ENCODE peak calls at places on chromosomes 6 and 20, in five cellular contexts. F is NCI-H1092 treated with DMSO at 0.1 percent for 48 hours; J is cardiac fibroblast; H is neuronal stem cell; N is activated CD8-positive, alpha-beta memory T cell treated with anti-CD3 and anti-CD28 coated beads, Interleukin-2, amount 10 ng/mL, durations not matched to agents 7 days and 5 days. T is an unnamed sample.
A peak's percentile ranks its signal among the peaks of the same experiment; 100 is the strongest.

GRCh38 chr6:42988486-42989020 is 4.2 kb downstream of the PPP2R5D start:
- DNase-seq in F (no peak), N (no peak), J (peak; percentile 63), H (no peak), T (no peak)

GRCh38 chr6:144314003-144314485 is 28.9 kb downstream of the UTRN start:
- DNase-seq in N (no peak), F (no peak), H (no peak), J (peak; percentile 88), T (no peak)

GRCh38 chr6:16956371-16956770 is 145.5 kb upstream of the STMND1 start:
- DNase-seq in N (no peak), F (no peak), J (peak; percentile 64), H (no peak), T (no peak)

GRCh38 chr6:10510592-10511367 is 10.4 kb upstream of the GCNT2 start:
- DNase-seq in F (peak; percentile 17), N (peak; percentile 66), J (peak; percentile 24), H (peak; percentile 45), T (peak; percentile 61)

GRCh38 chr6:13624871-13625288 is 9.7 kb downstream of the NOL7 start:
- DNase-seq in J (peak; percentile 55), N (no peak), H (no peak), F (no peak), T (no peak)

GRCh38 chr6:100116409-100117194 is 122.6 kb upstream of the MCHR2 start:
- DNase-seq in F (peak; percentile 90), N (peak; percentile 66), H (peak; percentile 62), J (peak; percentile 81), T (peak; percentile 41)

GRCh38 chr20:22070546-22070945 is 365.1 kb downstream of the PAX1 start:
- DNase-seq in N (no peak), H (no peak), J (no peak), F (no peak), T (no peak)

GRCh38 chr6:169291639-169292339 is 38.1 kb upstream of the THBS2 start:
- DNase-seq in J (no peak), H (no peak), N (no peak), F (no peak), T (no peak)

GRCh38 chr20:11553603-11554002 is 364.1 kb upstream of the BTBD3 start:
- DNase-seq in N (no peak), F (peak; percentile 3), H (no peak), J (peak; percentile 29), T (no peak)

GRCh38 chr20:50048420-50049166 is 64.4 kb downstream of the UBE2V1 start:
- DNase-seq in H (no peak), J (peak; percentile 41), N (peak; percentile 62), F (no peak), T (no peak)

GRCh38 chr20:64079273-64080012 is at the start of gene RGS19:
- DNase-seq in F (no peak), J (peak; percentile 76), H (peak; percentile 77), N (peak; percentile 85), T (peak; percentile 84)

GRCh38 chr6:159044899-159045727 is at the start of gene TAGAP:
- DNase-seq in F (no peak), N (peak; percentile 94), H (no peak), J (no peak), T (no peak)

GRCh38 chr6:157107915-157108651 is 215.2 kb downstream of the TMEM242 start:
- DNase-seq in H (no peak), F (no peak), J (peak; percentile 95), N (no peak), T (no peak)

T was measured in nephron progenitor cell.